ENCODE peak calls at places on chromosomes 12 and 14, in four cellular contexts. S, X, G and R are unnamed samples.
A peak's percentile ranks its signal among the peaks of the same experiment; 100 is the strongest.

GRCh38 chr12:53867216-53868012 is 71.2 kb upstream of the HOXC13 start:
- DNase-seq in X (no peak), S (peak; percentile 14), G (no peak), R (peak; percentile 31)

GRCh38 chr12:121285856-121286255 is 10.7 kb downstream of the CAMKK2 start:
- DNase-seq in X (no peak), S (no peak), G (no peak), R (no peak)

GRCh38 chr12:89072303-89073026 is 279.8 kb downstream of the DUSP6 start:
- DNase-seq in X (no peak), G (no peak), S (no peak), R (no peak)

GRCh38 chr12:87259405-87259804 is 769.8 kb downstream of the C12orf50 start:
- DNase-seq in G (no peak), X (no peak), S (no peak), R (no peak)

GRCh38 chr14:50067723-50068495 is 48.5 kb downstream of the VCPKMT start:
- DNase-seq in X (no peak), S (peak; percentile 90), G (no peak), R (no peak)

GRCh38 chr14:97833291-97833690 is 1036.1 kb downstream of the VRK1 start:
- DNase-seq in S (no peak), X (no peak), G (no peak), R (no peak)

GRCh38 chr12:72471806-72472205 is 199.6 kb downstream of the TRHDE start:
- DNase-seq in S (no peak), G (no peak), X (no peak), R (peak; percentile 19)

GRCh38 chr14:21714318-21714929 is 40.8 kb upstream of the OR4E1 start:
- DNase-seq in S (no peak), X (no peak), G (no peak), R (no peak)

GRCh38 chr14:85501751-85502150 is 28.2 kb upstream of the FLRT2 start:
- DNase-seq in X (no peak), S (no peak), G (no peak), R (no peak)

GRCh38 chr14:77158175-77158908 is 16.8 kb upstream of the ZDHHC22 start:
- DNase-seq in X (peak; percentile 51), G (no peak), S (no peak), R (no peak)

GRCh38 chr12:124440841-124441381 is 126.5 kb downstream of the NCOR2 start:
- DNase-seq in G (no peak), S (no peak), X (no peak), R (no peak)
- TF ChIP-seq TARDBP in G (no peak), S (no peak), X (no peak), R (no peak)

GRCh38 chr12:49334681-49335080 is 2.3 kb downstream of the C1QL4 start:
- DNase-seq in G (no peak), S (no peak), X (no peak), R (no peak)

GRCh38 chr12:49335955-49336644 is 888 bp downstream of the C1QL4 start:
- DNase-seq in G (no peak), X (no peak), S (no peak), R (no peak)

GRCh38 chr12:49338830-49339463 is 2.0 kb upstream of the C1QL4 start:
- DNase-seq in G (no peak), S (no peak), X (no peak), R (no peak)

GRCh38 chr12:49335118-49335954 is 1.7 kb downstream of the C1QL4 start:
- DNase-seq in G (no peak), S (no peak), X (no peak), R (no peak)

GRCh38 chr12:49336645-49337584 is at the start of gene C1QL4:
- DNase-seq in X (peak; percentile 96), S (peak; percentile 44), G (no peak), R (peak; percentile 90)
- TF ChIP-seq BHLHE40 in X (peak; percentile 16), S (no peak), G (no peak), R (no peak)

DNA sequence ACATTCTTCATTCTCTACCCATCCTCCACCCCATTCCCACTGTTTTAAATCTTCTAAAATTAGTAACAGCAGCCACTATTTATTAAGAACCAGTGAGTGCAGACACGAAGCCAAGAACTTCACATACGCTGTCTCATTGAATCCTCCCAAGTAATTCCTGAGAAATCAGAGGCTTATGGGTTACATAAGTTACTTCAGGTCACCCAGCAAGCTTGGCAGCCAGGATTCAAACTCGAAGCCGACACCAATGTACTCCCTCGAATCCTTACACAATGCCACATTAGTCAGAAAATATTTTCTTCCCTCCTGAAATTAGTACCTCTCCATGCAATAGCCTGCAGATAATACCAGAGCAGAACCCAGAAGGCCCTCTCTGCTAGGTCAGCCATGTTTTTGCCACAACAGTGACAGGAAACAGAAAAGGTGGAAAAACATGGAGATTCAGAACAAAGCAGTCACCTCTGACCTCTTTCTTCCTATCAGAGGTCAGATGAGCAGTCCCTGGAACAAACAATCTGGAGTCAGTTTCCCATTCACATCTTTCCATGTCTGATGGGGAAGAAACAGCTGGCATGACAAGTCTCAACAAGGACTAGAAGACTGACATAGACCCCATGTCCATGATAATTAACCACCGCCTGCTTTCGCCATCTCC is 16.4 kb downstream of the NID2 start:
- DNase-seq in G (no peak), S (no peak), X (no peak), R (no peak)
- TF ChIP-seq TARDBP in G (no peak), S (no peak), X (no peak), R (no peak)

DNA sequence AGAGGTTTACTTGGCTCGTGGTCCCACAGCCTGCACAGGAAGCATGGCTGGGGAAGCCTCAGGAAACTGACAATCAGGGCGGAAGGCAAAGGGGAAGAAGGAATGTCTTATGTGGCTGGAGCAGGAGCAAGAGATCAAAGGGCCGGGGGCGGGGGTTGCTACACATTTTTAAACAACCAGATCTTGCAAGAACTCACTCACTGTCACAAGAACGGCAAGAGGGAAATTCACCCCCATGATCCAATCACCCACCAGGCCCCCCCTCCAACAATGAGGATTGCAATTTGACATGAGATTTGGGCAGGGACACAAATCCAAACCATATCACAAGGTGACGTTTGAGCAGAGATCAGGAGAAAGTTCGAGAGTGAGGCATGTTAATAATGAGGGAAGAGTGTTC is 163.7 kb upstream of the RPH3A start:
- DNase-seq in X (no peak), S (no peak), G (no peak), R (no peak)
- TF ChIP-seq BHLHE40 in X (no peak), S (no peak), G (no peak), R (no peak)

DNA sequence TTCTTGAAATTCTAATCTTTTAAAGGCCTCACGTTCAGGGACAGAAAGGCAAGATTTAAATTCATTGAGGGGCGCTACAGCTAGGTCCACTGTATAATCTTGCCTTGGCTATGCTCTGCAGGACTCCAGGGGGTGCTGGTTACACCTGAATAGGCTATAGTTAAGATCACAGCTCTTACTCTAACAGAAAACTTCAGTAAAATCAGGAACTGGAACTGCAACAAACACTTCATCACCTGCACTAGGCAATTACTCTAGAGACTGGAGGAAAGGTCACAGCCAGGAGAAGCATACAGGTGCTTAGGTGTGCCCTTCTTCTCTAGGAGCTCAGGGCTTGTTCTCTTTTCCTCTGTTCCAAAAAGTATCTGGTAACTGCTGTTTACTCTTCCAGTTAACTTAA is 20.9 kb downstream of the SLCO1C1 start:
- DNase-seq in X (no peak), G (no peak), S (no peak), R (no peak)
- TF ChIP-seq TARDBP in X (no peak), G (no peak), S (no peak), R (no peak)

GRCh38 chr12:11654338-11654737 is 4.9 kb downstream of the ETV6 start:
- DNase-seq in G (peak; percentile 40), X (no peak), S (no peak), R (no peak)
- TF ChIP-seq BHLHE40 in G (peak; percentile 33), X (no peak), S (no peak), R (no peak)

DNA sequence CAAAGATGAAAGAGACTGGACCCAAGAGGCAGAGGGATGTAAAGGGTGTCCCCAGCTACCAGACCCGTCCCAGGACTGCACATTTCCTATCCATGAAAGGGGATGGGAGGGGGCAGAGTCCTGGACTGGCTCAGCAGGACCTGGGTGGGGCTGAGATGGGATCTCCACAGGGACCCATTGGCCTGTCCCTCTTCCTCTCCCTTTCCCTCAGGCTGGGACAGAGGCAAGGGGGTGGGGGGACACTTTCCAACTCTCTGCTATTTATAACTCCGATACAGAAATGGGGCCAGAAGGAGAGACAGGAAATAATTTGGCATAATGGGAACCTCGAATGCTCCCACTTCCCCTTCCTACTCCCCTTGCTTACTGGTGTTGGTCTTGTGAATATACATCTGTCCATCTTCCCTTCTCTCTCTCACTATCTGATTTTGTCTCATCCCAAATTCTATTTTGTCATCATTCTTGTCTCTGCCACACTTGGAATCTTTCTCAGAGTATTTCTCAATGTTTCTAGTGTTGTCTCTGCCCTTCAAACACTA is 1.1 kb upstream of the ITGA7 start:
- DNase-seq in G (no peak), X (no peak), S (no peak), R (no peak)
- TF ChIP-seq TARDBP in G (no peak), X (no peak), S (no peak), R (no peak)